ENCODE peak calls at places on chromosome 5, in five cellular contexts. V, H, W, U and A are unnamed samples.

GRCh38 chr5:65734921-65735320 is 12.9 kb downstream of the NLN start:
- DNase-seq in V (no peak), H (no peak), W (peak; percentile 56), U (no peak), A (no peak)

GRCh38 chr5:159051431-159052281 is 48.1 kb downstream of the EBF1 start:
- DNase-seq in V (no peak), H (peak; percentile 80), W (no peak), U (no peak), A (no peak)

GRCh38 chr5:1564824-1565736 is 41.3 kb upstream of the LPCAT1 start:
- DNase-seq in V (no peak), H (peak; percentile 54), W (no peak), U (no peak), A (no peak)

GRCh38 chr5:170312666-170313065 is 15.1 kb upstream of the LCP2 start:
- DNase-seq in V (peak; percentile 87), H (no peak), W (peak; percentile 79), U (peak; percentile 58), A (peak; percentile 24)

GRCh38 chr5:169268019-169268418 is 32.9 kb downstream of the SLIT3 start:
- DNase-seq in V (no peak), H (no peak), W (no peak), U (no peak), A (no peak)

GRCh38 chr5:18314192-18314778 is 680.0 kb downstream of the TAF11L14 start:
- DNase-seq in V (peak; percentile 7), H (no peak), W (peak; percentile 20), U (no peak), A (peak; percentile 24)

GRCh38 chr5:121380066-121380465 is 471.6 kb upstream of the FTMT start:
- DNase-seq in V (no peak), H (no peak), W (no peak), U (no peak), A (no peak)

GRCh38 chr5:56126487-56127179 is 106.5 kb downstream of the ANKRD55 start:
- DNase-seq in V (no peak), H (no peak), W (no peak), U (no peak), A (peak; percentile 72)

GRCh38 chr5:11962122-11962521 is 57.9 kb upstream of the CTNND2 start:
- DNase-seq in V (no peak), H (no peak), W (no peak), U (no peak), A (no peak)

GRCh38 chr5:149110406-149110805 is 30.9 kb upstream of the ABLIM3 start:
- DNase-seq in V (no peak), H (no peak), W (no peak), U (no peak), A (no peak)

GRCh38 chr5:149727336-149728035 is 2.6 kb upstream of the PPARGC1B start:
- DNase-seq in V (no peak), H (no peak), W (no peak), U (no peak), A (no peak)

GRCh38 chr5:154165886-154166285 is 24.6 kb upstream of the GALNT10 start:
- DNase-seq in V (no peak), H (no peak), W (no peak), U (no peak), A (no peak)

GRCh38 chr5:100270323-100270771 is 264.8 kb upstream of the FAM174A start:
- DNase-seq in V (no peak), H (no peak), W (peak; percentile 65), U (no peak), A (no peak)

GRCh38 chr5:64165500-64166200 is at the start of gene RNF180:
- DNase-seq in V (no peak), H (peak; percentile 75), W (no peak), U (no peak), A (peak; percentile 35)

GRCh38 chr5:15528476-15528875 is 28.5 kb downstream of the FBXL7 start:
- DNase-seq in V (no peak), H (no peak), W (no peak), U (no peak), A (no peak)

GRCh38 chr5:180208038-180208434 is 975 bp downstream of the RASGEF1C start:
- DNase-seq in V (no peak), H (peak; percentile 58), W (no peak), U (no peak), A (no peak)

GRCh38 chr5:159762921-159763320 is 153.4 kb upstream of the ADRA1B start:
- DNase-seq in V (no peak), H (no peak), W (no peak), U (no peak), A (no peak)

GRCh38 chr5:33401482-33402390 is 39.0 kb upstream of the TARS1 start:
- DNase-seq in V (no peak), H (no peak), W (peak; percentile 15), U (no peak), A (peak; percentile 8)

GRCh38 chr5:32522429-32523143 is 62.8 kb upstream of the SUB1 start:
- DNase-seq in V (peak; percentile 87), H (no peak), W (peak; percentile 78), U (no peak), A (peak; percentile 83)

GRCh38 chr5:23740029-23740428 is 232.6 kb downstream of the PRDM9 start:
- DNase-seq in V (no peak), H (no peak), W (no peak), U (no peak), A (no peak)

GRCh38 chr5:126811515-126812198 is 34.7 kb downstream of the LMNB1 start:
- DNase-seq in V (no peak), H (no peak), W (peak; percentile 18), U (no peak), A (peak; percentile 95)

GRCh38 chr5:33980030-33980429 is 4.5 kb downstream of the SLC45A2 start:
- DNase-seq in V (no peak), H (no peak), W (no peak), U (no peak), A (no peak)

GRCh38 chr5:42005561-42006153 is 80.6 kb downstream of the FBXO4 start:
- DNase-seq in V (peak; percentile 24), H (no peak), W (peak; percentile 32), U (no peak), A (peak; percentile 15)

GRCh38 chr5:180605554-180606214 is 14.4 kb upstream of the SCGB3A1 start:
- DNase-seq in V (peak; percentile 40), H (peak; percentile 25), W (peak; percentile 58), U (peak; percentile 34), A (peak; percentile 51)

GRCh38 chr5:139482050-139482889 is at the start of gene STING1:
- DNase-seq in V (peak; percentile 96), H (peak; percentile 86), W (peak; percentile 99), U (peak; percentile 31), A (peak; percentile 98)

GRCh38 chr5:134100283-134101011 is 14.0 kb upstream of the TCF7 start:
- DNase-seq in V (no peak), H (no peak), W (no peak), U (peak; percentile 78), A (peak; percentile 65)